ENCODE peak calls at places on chromosomes 6 and 20, in ten cellular contexts. Y is uterus, B is GM13977, T is epithelial cell of esophagus, F is left ventricle myocardium inferior, J is heart right ventricle, H is lung, M is neural crest cell, S is foreskin keratinocyte, C is right atrium auricular region. D is an unnamed sample.

GRCh38 chr6:140285471-140285870 is 911.0 kb upstream of the CITED2 start:
- DNase-seq in C (no peak), B (no peak), S (no peak), T (no peak), Y (no peak), M (no peak), J (no peak), F (no peak), H (no peak), D (no peak)

GRCh38 chr6:118017301-118017854 is 110.3 kb downstream of the SLC35F1 start:
- DNase-seq in M (no peak), T (no peak), J (no peak), S (no peak), C (no peak), B (no peak), H (no peak), Y (no peak), F (no peak), D (no peak)

GRCh38 chr6:148596886-148597455 is 149.9 kb upstream of the UST start:
- DNase-seq in J (no peak), B (no peak), S (no peak), F (no peak), H (no peak), Y (no peak), C (no peak), M (no peak), T (no peak), D (no peak)

GRCh38 chr6:21664263-21665081 is 70.9 kb downstream of the SOX4 start:
- DNase-seq in C (no peak), J (peak), F (peak), S (peak), T (peak), M (peak), Y (peak), B (peak), H (no peak), D (peak)

GRCh38 chr20:32132911-32133549 is 23.5 kb downstream of the TM9SF4 start:
- DNase-seq in M (no peak), C (no peak), H (no peak), S (no peak), B (peak), T (no peak), Y (no peak), F (no peak), J (no peak), D (peak)

GRCh38 chr20:1906361-1907051 is 11.3 kb downstream of the SIRPA start:
- DNase-seq in C (no peak), T (no peak), H (no peak), M (no peak), B (peak), J (no peak), Y (no peak), S (no peak), F (no peak), D (peak)

GRCh38 chr6:164247106-164247505 is 832.6 kb downstream of the QKI start:
- DNase-seq in H (no peak), M (no peak), J (no peak), S (peak), Y (no peak), B (no peak), T (no peak), F (no peak), C (no peak), D (no peak)

GRCh38 chr6:100376103-100376502 is 88.6 kb downstream of the SIM1 start:
- DNase-seq in C (no peak), Y (no peak), F (no peak), J (no peak), M (no peak), H (no peak), S (no peak), B (no peak), T (no peak), D (no peak)

GRCh38 chr6:20811112-20811746 is 277.0 kb downstream of the CDKAL1 start:
- DNase-seq in Y (no peak), H (no peak), C (no peak), M (no peak), S (peak), F (no peak), B (no peak), T (peak), J (no peak), D (no peak)

GRCh38 chr6:139325003-139325600 is 33.3 kb upstream of the TXLNB start:
- DNase-seq in T (no peak), M (no peak), F (no peak), Y (no peak), S (no peak), C (no peak), B (no peak), H (no peak), J (no peak), D (peak)

GRCh38 chr6:6007311-6008113 is 787 bp upstream of the NRN1 start:
- DNase-seq in B (peak), Y (no peak), H (no peak), T (no peak), S (no peak), C (no peak), F (no peak), J (peak), M (peak), D (peak)

GRCh38 chr6:49001856-49002255 is 461.2 kb downstream of the MMUT start:
- DNase-seq in Y (no peak), M (no peak), B (no peak), T (peak), J (no peak), C (no peak), F (no peak), H (no peak), S (no peak), D (no peak)

GRCh38 chr6:150765457-150765764 is 100.1 kb upstream of the MTHFD1L start:
- DNase-seq in F (no peak), J (no peak), S (no peak), M (no peak), H (no peak), C (no peak), B (peak), T (no peak), Y (no peak), D (peak)

GRCh38 chr6:156102129-156102528 is 646.5 kb upstream of the NOX3 start:
- DNase-seq in T (peak), B (no peak), Y (no peak), C (no peak), H (no peak), F (no peak), J (no peak), M (no peak), S (peak), D (no peak)
- TF ChIP-seq CTCF in T (peak), B (no peak), Y (no peak), C (peak), H (no peak), F (peak), J (no peak), M (peak), S (peak), D (no peak)

DNA sequence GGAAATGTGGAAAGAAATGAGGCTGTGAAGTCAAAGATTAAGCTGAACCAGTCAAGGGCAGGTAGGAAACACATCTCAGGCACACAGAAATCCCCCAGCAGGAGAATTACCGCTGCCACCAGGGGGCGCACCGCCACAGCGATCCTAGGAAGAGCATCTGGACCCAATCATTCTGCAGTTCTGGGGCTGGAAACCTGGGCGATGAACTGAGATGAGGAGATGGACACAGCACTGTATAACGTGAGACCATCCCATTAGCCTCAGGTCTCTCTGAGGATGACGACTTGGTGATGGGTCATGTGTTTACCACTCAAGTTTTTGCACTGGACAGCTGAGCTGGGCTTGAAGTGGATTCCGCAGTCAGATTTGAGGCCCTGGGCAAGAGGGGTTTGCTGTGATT is 6.4 kb upstream of the SLC24A3 start:
- DNase-seq in B (peak), H (peak), M (peak), T (peak), Y (peak), S (peak), F (peak), C (peak), J (peak), D (peak)
- TF ChIP-seq CTCF in B (peak), H (peak), M (peak), T (peak), Y (peak), S (peak), F (peak), C (peak), J (peak), D (peak)

DNA sequence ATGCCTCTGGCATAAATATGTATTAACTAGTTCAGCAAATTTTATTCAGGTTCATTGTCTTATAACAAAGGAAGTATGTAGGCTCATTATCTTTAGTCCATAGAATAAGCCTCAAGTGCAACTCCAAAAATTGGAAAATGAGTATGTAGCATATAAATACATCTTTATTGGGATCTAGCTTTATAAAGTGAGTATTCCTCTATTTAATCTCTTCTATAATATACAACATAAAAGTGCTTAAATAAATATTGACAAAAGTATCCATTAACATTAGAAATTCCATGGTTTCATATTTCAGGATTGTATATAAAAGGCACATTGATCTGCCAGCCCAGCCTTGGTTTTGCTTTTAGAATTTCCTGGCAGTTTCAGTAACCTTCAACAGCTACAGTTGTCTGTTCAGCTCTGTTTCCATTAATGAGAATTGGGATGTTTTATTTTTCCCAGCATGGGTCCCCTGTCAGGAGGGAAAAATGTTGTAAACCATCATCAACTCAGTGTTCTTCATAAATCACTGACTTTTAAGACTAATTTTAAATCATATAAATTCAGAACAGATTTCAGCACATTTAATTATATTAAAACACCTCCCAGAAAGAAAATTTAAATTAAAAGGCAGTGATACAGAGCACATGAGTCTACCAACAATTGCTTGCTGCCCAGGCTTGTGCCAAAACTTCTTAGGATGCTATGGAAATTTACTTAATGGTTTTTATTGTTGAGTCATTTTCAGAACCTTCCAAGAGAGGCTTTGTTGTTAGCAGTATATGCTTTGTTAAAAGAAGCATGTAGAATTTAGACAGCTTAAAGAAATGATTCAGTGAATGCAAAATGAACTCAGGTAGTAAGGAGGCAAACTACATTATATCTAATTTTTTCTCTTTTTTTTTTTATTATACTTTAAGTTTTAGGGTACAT is 119.7 kb downstream of the ADGRG6 start:
- DNase-seq in F (no peak), J (no peak), M (no peak), B (no peak), Y (no peak), C (no peak), S (peak), H (no peak), T (no peak), D (no peak)
- TF ChIP-seq CTCF in F (no peak), J (no peak), M (no peak), B (no peak), Y (no peak), C (no peak), S (no peak), H (no peak), T (no peak), D (no peak)

DNA sequence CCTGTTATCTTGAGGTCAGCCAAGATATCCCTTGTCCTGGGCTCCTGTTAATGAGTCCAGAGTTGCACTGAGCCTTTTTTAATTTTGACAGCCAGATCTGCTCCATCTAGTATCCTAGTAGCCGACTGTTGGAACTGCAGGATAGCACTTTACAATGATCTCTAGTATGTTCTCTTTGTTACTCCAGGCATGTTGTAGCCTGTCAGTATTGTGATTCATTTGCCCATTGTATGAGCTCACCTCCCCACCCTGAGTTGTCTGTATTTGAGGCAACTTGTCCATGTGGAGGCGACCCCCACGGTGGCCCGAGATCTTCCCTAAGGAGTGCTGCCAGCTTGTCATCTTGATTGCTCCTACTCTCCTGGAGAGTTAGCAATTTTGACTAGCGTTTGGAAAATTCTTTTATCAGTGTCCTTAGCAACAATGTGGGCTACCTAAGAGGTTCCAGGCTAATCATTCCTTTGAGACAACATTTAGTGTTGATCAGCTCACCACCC is 67.2 kb downstream of the DHX35 start:
- DNase-seq in B (no peak), M (no peak), Y (no peak), T (peak), H (no peak), F (no peak), C (no peak), S (peak), J (no peak), D (no peak)
- TF ChIP-seq CTCF in B (no peak), M (no peak), Y (no peak), T (no peak), H (no peak), F (no peak), C (no peak), S (no peak), J (no peak), D (no peak)

DNA sequence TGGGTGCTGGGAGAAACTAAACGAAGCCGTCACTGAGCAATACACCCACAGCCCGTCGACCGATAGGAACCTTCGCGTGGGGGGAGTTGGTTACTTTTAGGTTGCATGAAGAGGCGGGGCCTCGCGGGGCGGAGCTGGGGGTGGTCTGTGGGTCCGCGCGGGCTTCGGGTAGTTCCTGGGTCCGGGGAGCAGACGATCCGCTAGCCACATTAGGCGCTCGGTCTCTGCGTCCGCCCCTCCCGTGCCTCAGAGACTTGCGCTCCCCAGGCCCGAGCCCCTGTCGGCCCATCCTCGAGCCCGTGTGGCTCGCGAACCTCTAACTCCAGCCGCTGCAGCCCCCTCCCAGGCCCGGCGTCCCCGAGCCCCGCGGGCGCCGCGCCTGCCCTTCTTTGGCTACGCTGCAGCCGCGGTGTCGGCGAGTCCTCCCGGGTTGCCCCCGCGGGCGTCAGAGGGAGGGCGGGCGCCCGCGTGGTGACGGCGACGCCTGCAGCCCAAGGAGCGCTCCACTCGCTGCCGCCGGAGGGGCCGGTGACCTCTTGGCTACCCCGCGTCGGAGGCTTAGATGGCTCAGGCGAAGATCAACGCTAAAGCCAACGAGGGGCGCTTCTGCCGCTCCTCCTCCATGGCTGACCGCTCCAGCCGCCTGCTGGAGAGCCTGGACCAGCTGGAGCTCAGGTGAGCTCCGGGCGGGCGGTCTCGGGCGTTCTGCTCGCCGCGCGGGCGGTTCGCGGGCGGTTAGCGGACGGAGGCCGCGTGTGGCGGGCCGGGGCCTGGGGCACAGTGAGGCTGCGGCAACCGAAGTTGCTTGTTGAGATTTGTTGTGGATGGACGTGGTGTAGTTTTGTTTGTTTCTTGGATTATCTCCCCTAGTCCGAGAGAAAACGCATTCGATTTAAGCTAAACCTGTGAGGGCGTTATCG is at the start of gene BAG2:
- DNase-seq in H (peak), J (peak), T (peak), Y (peak), M (peak), C (peak), B (peak), F (peak), S (peak), D (peak)
- TF ChIP-seq CTCF in H (no peak), J (peak), T (peak), Y (peak), M (peak), C (peak), B (peak), F (peak), S (peak), D (no peak)

GRCh38 chr20:38894091-38894847 is 31.9 kb upstream of the FAM83D start:
- DNase-seq in Y (no peak), J (no peak), B (no peak), C (no peak), F (peak), M (no peak), S (no peak), H (no peak), T (no peak), D (no peak)
- TF ChIP-seq CTCF in Y (no peak), J (no peak), B (no peak), C (peak), F (peak), M (peak), S (no peak), H (no peak), T (no peak), D (no peak)

GRCh38 chr6:1380625-1381396 is 8.6 kb upstream of the FOXF2 start:
- DNase-seq in B (peak), C (no peak), M (no peak), H (no peak), J (no peak), S (no peak), Y (no peak), F (no peak), T (no peak), D (no peak)

GRCh38 chr6:1378224-1379025 is 11.0 kb upstream of the FOXF2 start:
- DNase-seq in F (no peak), C (no peak), Y (no peak), M (no peak), H (no peak), J (no peak), S (no peak), T (no peak), B (peak), D (peak)

GRCh38 chr6:1379026-1379809 is 10.2 kb upstream of the FOXF2 start:
- DNase-seq in F (no peak), B (peak), Y (no peak), S (no peak), T (no peak), M (no peak), J (no peak), C (no peak), H (no peak), D (peak)

GRCh38 chr6:1381397-1382330 is 7.7 kb upstream of the FOXF2 start:
- DNase-seq in M (peak), Y (peak), T (peak), J (peak), S (no peak), F (no peak), C (peak), B (peak), H (no peak), D (peak)

GRCh38 chr6:1379810-1380198 is 9.6 kb upstream of the FOXF2 start:
- DNase-seq in J (no peak), S (no peak), B (peak), H (no peak), M (no peak), T (no peak), Y (no peak), C (no peak), F (no peak), D (no peak)
- TF ChIP-seq CTCF in J (no peak), S (no peak), B (no peak), H (no peak), M (no peak), T (no peak), Y (no peak), C (no peak), F (no peak), D (no peak)

DNA sequence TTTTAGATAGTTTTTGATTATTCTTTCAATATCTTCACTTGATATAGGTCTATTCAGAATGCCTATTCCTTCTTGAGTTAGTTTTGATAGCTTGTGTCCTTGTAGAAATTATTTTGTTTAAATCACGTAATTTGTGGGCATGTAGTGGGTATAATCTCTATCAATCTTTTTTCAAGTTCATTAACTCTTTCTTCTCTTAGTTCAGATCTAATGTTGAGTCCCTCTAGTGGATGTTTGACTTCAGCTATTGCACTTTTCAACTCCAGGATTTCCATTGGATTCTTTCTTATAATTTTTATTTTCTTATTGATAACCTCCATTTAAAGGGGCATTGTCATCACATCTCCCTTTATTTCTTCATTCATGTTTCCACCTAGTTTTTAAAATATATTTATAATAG is 135.6 kb downstream of the COL12A1 start:
- DNase-seq in J (no peak), B (no peak), C (no peak), T (no peak), S (no peak), M (no peak), H (no peak), Y (no peak), F (no peak), D (no peak)
- TF ChIP-seq CTCF in J (no peak), B (no peak), C (no peak), T (no peak), S (peak), M (no peak), H (no peak), Y (no peak), F (no peak), D (no peak)